ENCODE peak calls at places on chromosomes 13 and 19, in seven cellular contexts. U, L, C, H, F, A and E are unnamed samples.

GRCh38 chr19:35135389-35135909 is 590 bp upstream of the LGI4 start:
- DNase-seq in U (no peak), L (no peak), C (peak; percentile 20), H (peak; percentile 74), F (peak; percentile 84), A (peak; percentile 45), E (peak; percentile 89)

GRCh38 chr13:100176781-100177389 is 88.0 kb downstream of the PCCA start:
- DNase-seq in U (peak; percentile 2), L (peak; percentile 11), C (peak; percentile 51), H (peak; percentile 79), F (no peak), A (peak; percentile 67), E (no peak)

GRCh38 chr13:78595458-78595818 is 7.9 kb downstream of the POU4F1 start:
- DNase-seq in U (no peak), L (no peak), C (no peak), H (no peak), F (no peak), A (no peak), E (no peak)

GRCh38 chr13:113554333-113554700 is 30.2 kb upstream of the TFDP1 start:
- DNase-seq in U (no peak), L (no peak), C (no peak), H (no peak), F (no peak), A (no peak), E (no peak)

GRCh38 chr19:13932911-13933393 is 5.3 kb downstream of the PODNL1 start:
- DNase-seq in U (no peak), L (no peak), C (no peak), H (no peak), F (no peak), A (no peak), E (no peak)

GRCh38 chr13:29713841-29714240 is 118.4 kb upstream of the SLC7A1 start:
- DNase-seq in U (no peak), L (no peak), C (no peak), H (peak; percentile 12), F (no peak), A (no peak), E (no peak)

GRCh38 chr13:26951581-26952177 is 191.1 kb upstream of the GPR12 start:
- DNase-seq in U (no peak), L (no peak), C (no peak), H (no peak), F (peak; percentile 83), A (no peak), E (no peak)

GRCh38 chr13:111202745-111203144 is 87.6 kb downstream of the ARHGEF7 start:
- DNase-seq in U (peak; percentile 21), L (no peak), C (peak; percentile 85), H (peak; percentile 98), F (no peak), A (peak; percentile 89), E (no peak)

GRCh38 chr19:35164418-35164817 is 9.9 kb downstream of the FXYD5 start:
- DNase-seq in U (no peak), L (no peak), C (no peak), H (no peak), F (no peak), A (peak; percentile 21), E (peak; percentile 87)

GRCh38 chr13:24287748-24288287 is 21.6 kb upstream of the C1QTNF9 start:
- DNase-seq in U (no peak), L (no peak), C (no peak), H (no peak), F (no peak), A (no peak), E (no peak)

GRCh38 chr13:78572459-78572858 is 30.9 kb downstream of the POU4F1 start:
- DNase-seq in U (no peak), L (no peak), C (no peak), H (no peak), F (no peak), A (no peak), E (no peak)

GRCh38 chr19:56507446-56508281 is at the start of gene ZNF471:
- DNase-seq in U (peak; percentile 93), L (peak; percentile 97), C (peak; percentile 96), H (peak; percentile 99), F (peak; percentile 97), A (peak; percentile 98), E (no peak)

GRCh38 chr13:25217023-25217909 is 45.2 kb upstream of the AMER2 start:
- DNase-seq in U (no peak), L (no peak), C (peak; percentile 51), H (peak; percentile 8), F (no peak), A (peak; percentile 62), E (no peak)

GRCh38 chr13:101576452-101576851 is 124.0 kb downstream of the ITGBL1 start:
- DNase-seq in U (no peak), L (peak; percentile 37), C (peak; percentile 54), H (peak; percentile 13), F (no peak), A (peak; percentile 61), E (no peak)

GRCh38 chr19:50401505-50402450 is 17.0 kb upstream of the SPIB start:
- DNase-seq in U (no peak), L (no peak), C (no peak), H (no peak), F (no peak), A (no peak), E (no peak)
- TF ChIP-seq CTCF in U (no peak), L (no peak), C (no peak), H (no peak), F (no peak), A (no peak), E (no peak)

GRCh38 chr13:73851104-73851503 is 283.1 kb downstream of the KLF12 start:
- DNase-seq in U (no peak), L (peak; percentile 30), C (no peak), H (no peak), F (no peak), A (no peak), E (no peak)

GRCh38 chr13:73850104-73850898 is 283.9 kb downstream of the KLF12 start:
- DNase-seq in U (no peak), L (no peak), C (no peak), H (no peak), F (no peak), A (no peak), E (no peak)

GRCh38 chr13:73844986-73845385 is 289.2 kb downstream of the KLF12 start:
- DNase-seq in U (no peak), L (no peak), C (peak; percentile 16), H (peak; percentile 33), F (no peak), A (peak; percentile 47), E (no peak)

DNA sequence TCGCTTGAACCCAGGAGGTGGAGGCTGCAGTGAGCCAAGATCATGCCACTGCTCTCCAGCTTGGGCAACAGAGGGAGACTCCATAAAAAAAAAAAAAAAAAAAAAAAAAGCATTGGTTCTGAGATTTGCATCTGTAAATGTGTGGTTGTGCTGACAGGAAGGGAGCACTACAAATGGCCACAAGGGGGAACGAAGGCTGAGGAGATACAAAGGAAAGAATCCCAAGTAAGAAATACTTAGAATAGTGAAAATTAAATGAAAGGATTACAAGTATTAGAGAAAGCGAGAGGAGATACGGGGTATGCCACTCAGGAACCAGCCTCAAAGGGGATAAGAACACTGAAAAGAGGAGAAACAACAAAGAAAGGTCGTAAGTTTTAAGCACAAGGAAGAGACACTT is 284.9 kb downstream of the KLF12 start:
- DNase-seq in U (no peak), L (no peak), C (peak; percentile 31), H (peak; percentile 57), F (no peak), A (peak; percentile 47), E (no peak)
- TF ChIP-seq CTCF in U (peak; percentile 58), L (peak; percentile 64), C (peak; percentile 43), H (peak; percentile 66), F (peak; percentile 18), A (peak; percentile 46), E (no peak)

DNA sequence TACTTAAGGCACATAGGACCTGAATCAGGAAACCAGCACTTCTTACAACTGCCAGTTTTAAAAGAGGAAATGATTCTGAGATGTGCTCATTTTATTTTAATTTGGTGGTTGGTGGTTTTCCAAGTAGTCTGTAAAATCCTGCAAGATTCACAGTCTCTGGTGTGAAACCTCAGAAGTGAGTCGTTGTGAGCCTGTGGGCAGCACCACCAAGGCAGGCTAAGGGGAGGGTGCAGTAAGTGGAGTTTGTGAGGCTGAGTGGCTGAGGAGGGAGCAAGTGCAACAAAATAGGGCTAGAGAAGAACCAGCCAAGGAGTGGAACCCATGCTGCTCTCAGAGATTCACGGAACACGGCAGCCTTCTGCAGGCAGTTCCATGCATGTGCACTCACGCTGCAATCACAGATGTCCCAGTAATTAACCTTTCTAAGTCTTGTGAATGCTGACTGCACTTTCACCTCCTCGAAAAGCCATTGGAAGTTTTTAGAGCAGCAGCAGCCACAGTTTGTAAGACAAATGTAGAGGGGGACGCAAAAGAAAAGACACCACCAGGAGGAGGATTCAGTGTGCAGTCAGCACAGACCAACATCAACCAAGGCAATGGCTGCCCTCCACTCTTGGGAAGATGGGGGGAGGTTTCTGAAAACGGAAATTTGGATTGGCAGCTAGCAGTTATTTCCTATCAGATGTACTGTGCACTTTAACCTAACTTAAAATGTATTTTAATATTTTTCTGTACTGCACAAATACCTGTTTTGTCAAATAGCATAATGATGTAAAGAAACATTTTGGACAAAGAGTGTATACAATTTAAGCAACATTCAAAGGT is 44.9 kb downstream of the ESD start:
- DNase-seq in U (peak; percentile 11), L (no peak), C (peak; percentile 60), H (no peak), F (no peak), A (peak; percentile 72), E (no peak)
- TF ChIP-seq CTCF in U (no peak), L (no peak), C (no peak), H (no peak), F (no peak), A (no peak), E (no peak)

GRCh38 chr19:58407658-58408151 is 744 bp upstream of the ZNF584 start:
- DNase-seq in U (no peak), L (no peak), C (no peak), H (no peak), F (no peak), A (no peak), E (peak; percentile 21)

GRCh38 chr19:58408152-58409009 is at the start of gene ZNF584:
- DNase-seq in U (peak; percentile 48), L (peak; percentile 86), C (peak; percentile 85), H (peak; percentile 96), F (peak; percentile 97), A (peak; percentile 93), E (peak; percentile 97)

GRCh38 chr19:58401825-58402433 is 6.5 kb downstream of the RNF225 start:
- DNase-seq in U (no peak), L (no peak), C (no peak), H (no peak), F (no peak), A (no peak), E (no peak)

GRCh38 chr19:58409010-58409790 is 751 bp downstream of the ZNF584 start:
- DNase-seq in U (no peak), L (no peak), C (no peak), H (peak; percentile 36), F (no peak), A (no peak), E (peak; percentile 52)

DNA sequence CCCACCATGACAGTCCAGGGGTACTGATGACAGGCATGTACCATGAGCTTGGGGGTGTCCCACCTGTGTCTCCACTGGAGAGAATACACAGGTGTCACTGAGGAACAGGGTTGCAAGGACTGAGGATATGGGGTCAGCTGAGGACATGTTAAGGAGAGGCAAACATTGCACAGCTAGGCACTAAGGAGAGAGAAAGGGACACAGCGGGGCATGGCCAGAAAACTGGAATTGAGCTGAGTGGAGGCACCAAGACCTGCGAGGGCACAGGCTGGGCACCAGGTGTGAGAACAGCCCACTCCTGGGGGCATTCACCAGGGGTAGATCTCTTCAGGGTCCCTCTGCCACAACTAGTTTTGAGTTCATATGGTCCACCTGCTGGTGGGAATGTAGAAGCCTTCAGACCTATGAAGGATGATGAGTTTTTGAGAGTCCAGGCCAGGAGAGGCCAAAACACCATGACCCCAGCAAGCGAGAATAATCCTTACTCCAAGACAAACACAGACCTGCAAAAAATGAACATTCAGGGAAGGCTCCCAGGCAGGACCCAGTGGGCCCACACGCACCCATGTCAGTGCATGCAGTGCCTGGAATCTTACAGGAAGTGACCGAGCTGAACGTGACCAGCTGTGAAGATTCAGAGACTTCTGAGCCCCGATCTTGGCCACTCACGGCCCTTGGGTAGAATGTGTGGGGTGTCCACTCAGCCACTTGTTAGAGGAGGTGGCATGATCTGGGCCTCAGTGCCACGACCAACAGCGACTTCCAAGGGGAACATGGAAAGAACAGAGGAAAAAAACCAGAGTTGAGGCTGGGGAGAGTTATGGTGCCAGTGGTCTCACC is 1.4 kb upstream of the ZNF584 start:
- DNase-seq in U (no peak), L (no peak), C (no peak), H (no peak), F (no peak), A (no peak), E (peak; percentile 27)
- TF ChIP-seq CTCF in U (peak; percentile 41), L (peak; percentile 48), C (peak; percentile 20), H (peak; percentile 43), F (no peak), A (peak; percentile 38), E (peak; percentile 42)